ENCODE peak calls at places on chromosomes 1 and 21, in five cellular contexts. F, I, P, K and G are unnamed samples.

GRCh38 chr21:42748620-42749176 is 95.3 kb downstream of the PDE9A start:
- DNase-seq in F (no peak), I (no peak), P (no peak), K (no peak), G (no peak)

GRCh38 chr1:86499987-86500593 is 31.4 kb downstream of the CLCA1 start:
- DNase-seq in F (peak; percentile 8), I (peak; percentile 55), P (peak; percentile 15), K (no peak), G (no peak)

GRCh38 chr1:225596152-225596551 is 56.8 kb downstream of the ENAH start:
- DNase-seq in F (no peak), I (no peak), P (no peak), K (no peak), G (no peak)

GRCh38 chr1:33586111-33586510 is 113.7 kb downstream of the ZSCAN20 start:
- DNase-seq in F (peak; percentile 36), I (no peak), P (peak; percentile 2), K (no peak), G (no peak)

GRCh38 chr1:97820470-97821188 is 100.2 kb downstream of the DPYD start:
- DNase-seq in F (peak; percentile 5), I (no peak), P (peak; percentile 33), K (no peak), G (peak; percentile 14)

GRCh38 chr1:119372493-119373086 is 4.0 kb downstream of the HAO2 start:
- DNase-seq in F (peak; percentile 46), I (no peak), P (peak; percentile 51), K (no peak), G (peak; percentile 74)

GRCh38 chr1:12047120-12047876 is 15.8 kb upstream of the TNFRSF8 start:
- DNase-seq in F (no peak), I (no peak), P (no peak), K (no peak), G (no peak)

GRCh38 chr1:9770276-9770675 is 53.5 kb downstream of the CLSTN1 start:
- DNase-seq in F (no peak), I (no peak), P (peak; percentile 33), K (no peak), G (no peak)

GRCh38 chr1:209704584-209704983 is at the start of gene HSD11B1:
- DNase-seq in F (no peak), I (no peak), P (no peak), K (no peak), G (no peak)

GRCh38 chr21:38985423-38986378 is 180.0 kb downstream of the ETS2 start:
- DNase-seq in F (peak; percentile 34), I (peak; percentile 94), P (no peak), K (no peak), G (peak; percentile 36)